ENCODE peak calls at places on chromosomes 5 and 9, in eight cellular contexts. J is RWPE2; X is HCT116; S is activated B cell treated with CpG ODN at 0.5 μM for 24 hours; W is CD8-positive, alpha-beta T cell; U is cardiac fibroblast; L is coronary artery; F is nephron progenitor cell. R is an unnamed sample.

GRCh38 chr9:105150991-105151685 is 93.3 kb upstream of the SLC44A1 start:
- DNase-seq in L (no peak), X (no peak), U (peak; percentile 63), F (no peak), J (no peak), W (no peak), S (no peak), R (no peak)

GRCh38 chr5:178398856-178399722 is 166.5 kb upstream of the PHYKPL start:
- DNase-seq in S (no peak), F (no peak), W (no peak), X (no peak), J (peak; percentile 55), U (no peak), L (peak; percentile 52), R (no peak)

GRCh38 chr5:38265546-38266179 is 7.3 kb downstream of the EGFLAM start:
- DNase-seq in U (peak; percentile 68), W (peak; percentile 54), L (no peak), J (no peak), X (peak; percentile 19), S (no peak), F (peak; percentile 88), R (peak; percentile 78)

GRCh38 chr5:138330813-138331448 is 673 bp downstream of the CDC25C start:
- DNase-seq in X (no peak), U (peak; percentile 32), S (no peak), F (no peak), W (no peak), J (no peak), L (no peak), R (no peak)

GRCh38 chr5:64166201-64166959 is 737 bp downstream of the RNF180 start:
- DNase-seq in L (no peak), F (no peak), S (no peak), J (no peak), X (no peak), U (peak; percentile 11), W (no peak), R (peak; percentile 12)

GRCh38 chr9:79687131-79687447 is 115.3 kb downstream of the TLE4 start:
- DNase-seq in F (no peak), S (no peak), L (no peak), X (no peak), U (no peak), J (no peak), W (no peak), R (no peak)

GRCh38 chr9:100884518-100884917 is 144.0 kb upstream of the PLPPR1 start:
- DNase-seq in L (no peak), S (no peak), X (no peak), J (no peak), U (no peak), W (no peak), F (peak; percentile 67), R (no peak)

GRCh38 chr9:86978413-86978812 is 31.1 kb upstream of the GAS1 start:
- DNase-seq in X (no peak), S (no peak), F (no peak), L (no peak), J (no peak), W (no peak), U (peak; percentile 78), R (no peak)

GRCh38 chr5:140821375-140822280 is at the start of gene PCDHA5:
- DNase-seq in L (no peak), J (no peak), W (no peak), S (no peak), U (peak; percentile 37), F (no peak), X (no peak), R (no peak)

GRCh38 chr5:158546080-158546479 is 553.6 kb downstream of the EBF1 start:
- DNase-seq in U (no peak), F (no peak), W (no peak), X (no peak), J (no peak), S (no peak), L (no peak), R (no peak)

GRCh38 chr5:176740131-176740701 is 70.1 kb upstream of the UNC5A start:
- DNase-seq in L (peak; percentile 55), J (peak; percentile 51), W (peak; percentile 21), U (no peak), S (no peak), X (no peak), F (no peak), R (no peak)

GRCh38 chr9:93676310-93677054 is 100.1 kb downstream of the PHF2 start:
- DNase-seq in X (no peak), J (peak; percentile 44), U (no peak), F (no peak), W (peak; percentile 27), S (no peak), L (peak; percentile 72), R (no peak)

GRCh38 chr5:42949348-42950090 is 90.6 kb downstream of the ANXA2R start:
- DNase-seq in W (peak; percentile 76), F (no peak), S (peak; percentile 48), U (peak; percentile 81), J (no peak), L (no peak), X (no peak), R (no peak)

DNA sequence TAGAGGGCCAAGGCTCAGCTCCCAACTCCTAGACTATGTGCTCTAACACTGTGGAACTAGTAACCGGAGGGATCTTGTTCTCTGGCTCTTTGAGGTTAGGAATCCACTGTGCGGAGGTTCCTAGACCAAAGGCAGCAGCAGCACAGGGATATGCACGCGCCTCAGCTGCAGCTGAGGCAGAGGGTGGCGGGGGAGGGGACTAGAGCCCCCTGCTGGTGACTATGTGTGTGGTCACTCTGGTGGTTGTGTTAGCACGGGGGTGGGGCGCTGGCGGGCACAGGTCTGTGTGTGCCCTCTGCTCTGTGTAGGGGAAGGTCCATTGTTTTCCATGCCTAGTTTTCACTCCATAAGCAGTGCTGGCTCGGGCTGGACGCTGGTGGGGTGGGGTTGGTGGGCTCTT is 458.0 kb upstream of the IZUMO3 start:
- DNase-seq in X (no peak), S (no peak), J (no peak), U (no peak), F (peak; percentile 4), L (no peak), W (no peak), R (peak; percentile 25)
- TF ChIP-seq CTCF in X (no peak), S (no peak), J (peak; percentile 11), U (no peak), F (peak; percentile 19), L (no peak), W (no peak), R (peak; percentile 64)

GRCh38 chr5:73786043-73786831 is 160.2 kb downstream of the ARHGEF28 start:
- DNase-seq in F (no peak), S (no peak), J (no peak), U (no peak), W (no peak), L (no peak), X (no peak), R (no peak)

GRCh38 chr5:73780297-73781080 is 154.5 kb downstream of the ARHGEF28 start:
- DNase-seq in X (no peak), J (no peak), L (no peak), F (no peak), S (no peak), W (no peak), U (no peak), R (no peak)

GRCh38 chr5:73783823-73784222 is 157.8 kb downstream of the ARHGEF28 start:
- DNase-seq in J (no peak), L (no peak), U (peak; percentile 60), W (no peak), X (no peak), S (no peak), F (no peak), R (no peak)
- TF ChIP-seq CTCF in J (peak; percentile 50), L (no peak), U (peak; percentile 32), W (no peak), X (no peak), S (no peak), F (no peak), R (peak; percentile 42)

GRCh38 chr5:77628840-77629552 is 9.5 kb downstream of the OTP start:
- DNase-seq in F (no peak), X (no peak), W (no peak), J (no peak), L (no peak), S (no peak), U (no peak), R (no peak)

GRCh38 chr5:77632526-77633268 is 5.8 kb downstream of the OTP start:
- DNase-seq in U (no peak), J (no peak), S (no peak), L (no peak), W (no peak), F (peak; percentile 20), X (no peak), R (no peak)

GRCh38 chr5:77629553-77630245 is 8.8 kb downstream of the OTP start:
- DNase-seq in U (no peak), L (no peak), W (no peak), X (no peak), S (no peak), F (no peak), J (no peak), R (no peak)

GRCh38 chr5:77631166-77631582 is 7.3 kb downstream of the OTP start:
- DNase-seq in W (no peak), S (no peak), J (no peak), F (no peak), U (no peak), X (no peak), L (no peak), R (no peak)

DNA sequence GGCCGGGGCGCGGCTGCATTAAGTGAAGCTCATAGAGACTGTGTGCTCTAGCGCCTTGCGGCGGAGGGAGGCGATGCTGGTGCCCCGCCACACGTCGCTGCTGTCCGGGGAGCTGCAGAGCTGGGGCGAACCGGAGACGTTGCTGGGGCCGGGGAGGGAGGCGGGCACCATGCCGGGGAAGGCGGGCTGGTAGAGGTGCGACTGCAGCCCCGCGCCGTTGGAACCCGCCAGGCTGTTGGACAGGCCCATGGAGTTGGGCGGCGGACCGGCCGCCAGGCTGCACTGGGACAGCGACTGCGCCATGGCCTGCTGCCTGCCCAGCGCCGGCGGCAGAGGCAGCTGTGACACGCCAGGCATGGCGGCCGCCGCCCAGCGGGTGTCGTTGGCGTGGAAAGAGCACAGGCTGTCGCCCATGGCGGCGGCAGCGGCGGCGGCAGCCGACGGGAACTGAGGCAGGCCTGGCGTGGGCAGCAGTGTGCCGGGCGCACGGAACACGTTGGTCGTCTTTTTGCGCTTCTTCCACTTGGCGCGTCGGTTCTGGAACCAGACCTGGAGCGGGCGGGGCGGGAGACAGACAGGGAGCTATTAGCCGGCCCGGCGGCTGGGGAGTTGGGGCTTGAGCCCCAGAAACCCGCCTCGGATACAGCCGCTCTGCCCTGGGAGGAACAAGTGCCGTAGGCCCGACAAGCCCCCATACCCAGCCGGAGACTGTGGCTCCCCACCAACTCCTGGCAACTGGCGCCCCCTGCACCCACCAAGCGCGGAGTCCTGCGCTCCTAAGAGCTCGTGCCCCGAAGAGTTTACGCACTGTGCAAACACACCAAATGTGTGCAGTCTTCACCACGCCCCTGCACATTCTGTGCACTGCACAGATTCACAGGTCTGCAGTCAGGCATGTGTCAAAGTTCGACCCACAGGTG is 8.0 kb downstream of the OTP start:
- DNase-seq in L (no peak), U (no peak), X (peak; percentile 61), W (no peak), F (peak; percentile 67), J (no peak), S (peak; percentile 49), R (peak; percentile 42)
- TF ChIP-seq CTCF in L (no peak), U (no peak), X (no peak), W (no peak), F (no peak), J (peak; percentile 3), S (no peak), R (peak; percentile 45)

DNA sequence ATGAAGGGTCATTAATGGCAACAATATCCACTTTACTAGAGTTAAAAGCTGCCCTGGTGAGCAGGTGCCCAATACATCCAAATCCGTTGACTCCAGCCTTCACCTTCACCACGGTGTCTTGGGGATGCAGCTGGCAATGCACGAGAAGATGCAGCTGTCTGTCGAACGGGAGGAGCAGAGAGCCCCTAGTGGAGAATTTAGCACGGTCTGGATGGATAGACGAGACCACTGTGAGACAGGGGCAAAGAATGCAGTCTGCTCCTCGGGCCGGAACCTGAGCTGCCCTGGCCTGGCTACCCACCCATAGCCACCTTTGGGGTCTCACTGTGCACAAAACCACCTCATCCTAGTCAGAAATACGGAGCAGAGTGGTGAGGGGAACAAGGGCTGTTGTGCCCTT is 35.1 kb downstream of the ADRA1B start:
- DNase-seq in U (peak; percentile 19), F (peak; percentile 31), X (peak; percentile 22), J (no peak), L (no peak), W (no peak), S (no peak), R (no peak)
- TF ChIP-seq CTCF in U (peak; percentile 39), F (peak; percentile 46), X (no peak), J (peak; percentile 37), L (no peak), W (no peak), S (no peak), R (peak; percentile 51)